ENCODE peak calls at places on chromosomes 6 and 20, in eight cellular contexts. One of them, this sample, is unnamed.

GRCh38 chr20:20530428-20531151 is 162.7 kb downstream of the INSM1 start:
- DNase-seq in tibial artery: no peak
- DNase-seq in lower lobe of right lung: no peak
- DNase-seq in psoas muscle: no peak
- DNase-seq in brain microvascular endothelial cell: no peak
- DNase-seq in breast epithelium: no peak
- DNase-seq in NB4: no peak
- DNase-seq in ovary: no peak
- DNase-seq in this sample: no peak

GRCh38 chr6:97203343-97203742 is 79.7 kb downstream of the MMS22L start:
- DNase-seq in tibial artery: no peak
- DNase-seq in lower lobe of right lung: no peak
- DNase-seq in psoas muscle: no peak
- DNase-seq in brain microvascular endothelial cell: no peak
- DNase-seq in breast epithelium: no peak
- DNase-seq in NB4: no peak
- DNase-seq in ovary: no peak
- DNase-seq in this sample: no peak

GRCh38 chr6:37111156-37111461 is 58.8 kb upstream of the PIM1 start:
- DNase-seq in tibial artery: no peak
- DNase-seq in lower lobe of right lung: no peak
- DNase-seq in psoas muscle: no peak
- DNase-seq in brain microvascular endothelial cell: no peak
- DNase-seq in breast epithelium: no peak
- DNase-seq in NB4: no peak
- DNase-seq in ovary: no peak
- DNase-seq in this sample: no peak

GRCh38 chr20:5688431-5688972 is 61.7 kb upstream of the SHLD1 start:
- DNase-seq in tibial artery: no peak
- DNase-seq in lower lobe of right lung: peak; percentile 81
- DNase-seq in psoas muscle: no peak
- DNase-seq in brain microvascular endothelial cell: no peak
- DNase-seq in breast epithelium: peak; percentile 22
- DNase-seq in NB4: peak; percentile 29
- DNase-seq in ovary: no peak
- DNase-seq in this sample: no peak

GRCh38 chr6:88855521-88856152 is 107.8 kb downstream of the RNGTT start:
- DNase-seq in tibial artery: no peak
- DNase-seq in lower lobe of right lung: no peak
- DNase-seq in psoas muscle: no peak
- DNase-seq in brain microvascular endothelial cell: no peak
- DNase-seq in breast epithelium: no peak
- DNase-seq in NB4: no peak
- DNase-seq in ovary: no peak
- DNase-seq in this sample: no peak

GRCh38 chr6:43926644-43927524 is 156.9 kb downstream of the VEGFA start:
- DNase-seq in tibial artery: peak; percentile 60
- DNase-seq in lower lobe of right lung: peak; percentile 57
- DNase-seq in psoas muscle: no peak
- DNase-seq in brain microvascular endothelial cell: peak; percentile 51
- DNase-seq in breast epithelium: no peak
- DNase-seq in NB4: peak; percentile 98
- DNase-seq in ovary: no peak
- DNase-seq in this sample: peak; percentile 70

GRCh38 chr20:63441777-63442493 is 30.5 kb downstream of the KCNQ2 start:
- DNase-seq in tibial artery: no peak
- DNase-seq in lower lobe of right lung: peak; percentile 58
- DNase-seq in psoas muscle: peak; percentile 71
- DNase-seq in brain microvascular endothelial cell: peak; percentile 34
- DNase-seq in breast epithelium: no peak
- DNase-seq in NB4: peak; percentile 66
- DNase-seq in ovary: no peak
- DNase-seq in this sample: no peak

GRCh38 chr6:286681-287499 is 5.4 kb upstream of the DUSP22 start:
- DNase-seq in tibial artery: no peak
- DNase-seq in lower lobe of right lung: no peak
- DNase-seq in psoas muscle: no peak
- DNase-seq in brain microvascular endothelial cell: no peak
- DNase-seq in breast epithelium: no peak
- DNase-seq in NB4: no peak
- DNase-seq in ovary: no peak
- DNase-seq in this sample: no peak

GRCh38 chr20:19251958-19252669 is 39.7 kb downstream of the SLC24A3 start:
- DNase-seq in tibial artery: no peak
- DNase-seq in lower lobe of right lung: no peak
- DNase-seq in psoas muscle: no peak
- DNase-seq in brain microvascular endothelial cell: no peak
- DNase-seq in breast epithelium: no peak
- DNase-seq in NB4: peak; percentile 78
- DNase-seq in ovary: no peak
- DNase-seq in this sample: no peak

GRCh38 chr6:36290668-36291620 is 21.1 kb downstream of the PNPLA1 start:
- DNase-seq in tibial artery: no peak
- DNase-seq in lower lobe of right lung: peak; percentile 59
- DNase-seq in psoas muscle: no peak
- DNase-seq in brain microvascular endothelial cell: peak; percentile 26
- DNase-seq in breast epithelium: no peak
- DNase-seq in NB4: peak; percentile 93
- DNase-seq in ovary: no peak
- DNase-seq in this sample: no peak

GRCh38 chr20:16143596-16143995 is 429.7 kb downstream of the KIF16B start:
- DNase-seq in tibial artery: no peak
- DNase-seq in lower lobe of right lung: no peak
- DNase-seq in psoas muscle: no peak
- DNase-seq in brain microvascular endothelial cell: no peak
- DNase-seq in breast epithelium: no peak
- DNase-seq in NB4: no peak
- DNase-seq in ovary: no peak
- DNase-seq in this sample: no peak

GRCh38 chr6:40962241-40962640 is 76.8 kb downstream of the UNC5CL start:
- DNase-seq in tibial artery: no peak
- DNase-seq in lower lobe of right lung: no peak
- DNase-seq in psoas muscle: no peak
- DNase-seq in brain microvascular endothelial cell: peak; percentile 73
- DNase-seq in breast epithelium: peak; percentile 19
- DNase-seq in NB4: peak; percentile 68
- DNase-seq in ovary: no peak
- DNase-seq in this sample: peak; percentile 80

GRCh38 chr20:46562373-46563169 is 12.1 kb upstream of the OCSTAMP start:
- DNase-seq in tibial artery: peak; percentile 85
- DNase-seq in lower lobe of right lung: peak; percentile 59
- DNase-seq in psoas muscle: peak; percentile 72
- DNase-seq in brain microvascular endothelial cell: peak; percentile 62
- DNase-seq in breast epithelium: peak; percentile 47
- DNase-seq in NB4: peak; percentile 81
- DNase-seq in ovary: peak; percentile 72
- DNase-seq in this sample: peak; percentile 5

GRCh38 chr6:151916680-151917164 is 109.2 kb downstream of the ESR1 start:
- DNase-seq in tibial artery: peak; percentile 53
- DNase-seq in lower lobe of right lung: no peak
- DNase-seq in psoas muscle: no peak
- DNase-seq in brain microvascular endothelial cell: peak; percentile 88
- DNase-seq in breast epithelium: peak; percentile 28
- DNase-seq in NB4: no peak
- DNase-seq in ovary: no peak
- DNase-seq in this sample: peak; percentile 16

DNA sequence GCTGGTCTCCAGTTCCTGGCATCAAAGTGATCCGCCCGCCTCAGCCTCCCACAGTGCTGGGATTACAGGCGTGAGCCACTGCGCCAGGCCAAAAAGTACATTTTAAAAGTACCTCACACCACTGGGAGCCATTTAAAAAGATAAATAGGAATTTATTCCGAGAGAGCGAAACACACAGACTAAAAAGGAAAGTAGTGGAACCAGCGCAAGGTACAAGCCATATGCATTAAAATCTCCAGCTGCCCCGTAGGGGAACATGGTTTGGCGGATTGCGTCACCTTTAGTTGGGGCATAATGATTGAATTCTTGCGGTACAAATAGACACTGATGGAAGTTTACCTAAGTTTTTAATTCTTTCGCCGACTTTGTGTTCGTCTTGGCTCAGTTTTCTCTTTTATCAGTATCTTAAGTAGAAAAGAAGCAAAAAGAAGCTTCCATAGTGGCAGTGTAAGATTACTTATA is 1.3 kb downstream of the RAD21L1 start:
- DNase-seq in tibial artery: no peak
- DNase-seq in lower lobe of right lung: no peak
- DNase-seq in psoas muscle: no peak
- DNase-seq in brain microvascular endothelial cell: no peak
- DNase-seq in breast epithelium: no peak
- DNase-seq in NB4: peak; percentile 52
- DNase-seq in ovary: no peak
- DNase-seq in this sample: no peak
- H3K4me3 ChIP-seq in tibial artery: no peak overlapping the region
- H3K4me3 ChIP-seq in lower lobe of right lung: peak overlapping the region; percentile 72
- H3K4me3 ChIP-seq in psoas muscle: peak overlapping the region; percentile 71
- H3K4me3 ChIP-seq in brain microvascular endothelial cell: no peak overlapping the region
- H3K4me3 ChIP-seq in breast epithelium: peak overlapping the region; percentile 68
- H3K4me3 ChIP-seq in NB4: no peak overlapping the region
- H3K4me3 ChIP-seq in ovary: no peak overlapping the region
- H3K4me3 ChIP-seq in this sample: no peak overlapping the region

GRCh38 chr6:16704706-16705402 is 56.4 kb downstream of the ATXN1 start:
- DNase-seq in tibial artery: no peak
- DNase-seq in lower lobe of right lung: no peak
- DNase-seq in psoas muscle: no peak
- DNase-seq in brain microvascular endothelial cell: peak; percentile 69
- DNase-seq in breast epithelium: no peak
- DNase-seq in NB4: peak; percentile 82
- DNase-seq in ovary: no peak
- DNase-seq in this sample: no peak
- H3K4me3 ChIP-seq in tibial artery: peak overlapping the region; percentile 44
- H3K4me3 ChIP-seq in lower lobe of right lung: no peak overlapping the region
- H3K4me3 ChIP-seq in psoas muscle: no peak overlapping the region
- H3K4me3 ChIP-seq in brain microvascular endothelial cell: no peak overlapping the region
- H3K4me3 ChIP-seq in breast epithelium: peak overlapping the region; percentile 37
- H3K4me3 ChIP-seq in NB4: no peak overlapping the region
- H3K4me3 ChIP-seq in ovary: peak overlapping the region; percentile 28
- H3K4me3 ChIP-seq in this sample: no peak overlapping the region

DNA sequence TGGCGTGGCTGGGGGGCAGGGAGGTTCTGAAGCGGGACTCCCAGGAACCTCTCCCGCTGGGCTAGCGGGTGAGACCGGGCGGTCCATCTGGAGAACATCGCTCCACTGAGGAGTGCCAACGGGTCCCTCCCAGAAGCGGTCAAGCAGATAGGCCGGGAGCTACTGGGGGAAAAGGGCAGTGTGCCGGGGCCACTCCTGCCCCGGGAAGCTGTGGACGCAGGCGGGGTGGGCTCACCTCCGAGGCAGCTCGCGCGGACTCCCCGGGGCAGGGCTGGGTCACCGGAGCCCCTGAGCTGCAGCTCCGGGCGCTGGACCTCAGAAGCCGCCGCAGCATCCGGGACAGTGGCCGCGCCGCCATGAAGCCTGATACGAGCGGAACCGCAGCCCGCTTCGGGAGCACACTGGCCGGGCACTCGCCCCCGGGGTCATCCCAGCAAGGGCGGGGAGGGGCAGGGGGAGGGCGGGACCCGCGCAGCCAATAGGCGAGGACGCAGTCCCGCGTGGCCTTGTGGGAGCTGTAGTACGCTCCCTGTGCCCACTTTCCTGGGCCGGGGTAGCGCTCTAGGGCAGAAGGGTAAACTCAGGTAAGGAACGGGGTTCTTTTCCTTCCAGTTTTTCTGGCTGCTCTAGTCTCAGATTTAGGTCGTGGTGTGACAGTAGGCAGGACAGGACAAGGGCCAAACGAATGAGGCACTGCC is at the start of gene MOCS1:
- DNase-seq in tibial artery: peak; percentile 90
- DNase-seq in lower lobe of right lung: peak; percentile 87
- DNase-seq in psoas muscle: peak; percentile 94
- DNase-seq in brain microvascular endothelial cell: peak; percentile 40
- DNase-seq in breast epithelium: peak; percentile 54
- DNase-seq in NB4: no peak
- DNase-seq in ovary: peak; percentile 86
- DNase-seq in this sample: no peak
- H3K4me3 ChIP-seq in tibial artery: peak within 1 kb of the TSS; percentile 95
- H3K4me3 ChIP-seq in lower lobe of right lung: peak within 1 kb of the TSS; percentile 85
- H3K4me3 ChIP-seq in psoas muscle: peak within 1 kb of the TSS; percentile 88
- H3K4me3 ChIP-seq in brain microvascular endothelial cell: peak within 1 kb of the TSS; percentile 74
- H3K4me3 ChIP-seq in breast epithelium: peak within 1 kb of the TSS; percentile 75
- H3K4me3 ChIP-seq in NB4: no peak within 1 kb of the TSS
- H3K4me3 ChIP-seq in ovary: peak within 1 kb of the TSS; percentile 86
- H3K4me3 ChIP-seq in this sample: peak within 1 kb of the TSS; percentile 71

GRCh38 chr6:6712979-6713514 is 124.5 kb downstream of the LY86 start:
- DNase-seq in tibial artery: no peak
- DNase-seq in lower lobe of right lung: peak; percentile 63
- DNase-seq in psoas muscle: no peak
- DNase-seq in brain microvascular endothelial cell: no peak
- DNase-seq in breast epithelium: no peak
- DNase-seq in NB4: peak; percentile 95
- DNase-seq in ovary: no peak
- DNase-seq in this sample: no peak

GRCh38 chr6:6715465-6715864 is 126.9 kb downstream of the LY86 start:
- DNase-seq in tibial artery: no peak
- DNase-seq in lower lobe of right lung: no peak
- DNase-seq in psoas muscle: no peak
- DNase-seq in brain microvascular endothelial cell: no peak
- DNase-seq in breast epithelium: no peak
- DNase-seq in NB4: no peak
- DNase-seq in ovary: no peak
- DNase-seq in this sample: no peak

GRCh38 chr6:6713660-6714446 is 125.3 kb downstream of the LY86 start:
- DNase-seq in tibial artery: no peak
- DNase-seq in lower lobe of right lung: no peak
- DNase-seq in psoas muscle: no peak
- DNase-seq in brain microvascular endothelial cell: peak; percentile 58
- DNase-seq in breast epithelium: no peak
- DNase-seq in NB4: peak; percentile 72
- DNase-seq in ovary: no peak
- DNase-seq in this sample: no peak

GRCh38 chr6:6712258-6712978 is 123.9 kb downstream of the LY86 start:
- DNase-seq in tibial artery: no peak
- DNase-seq in lower lobe of right lung: peak; percentile 64
- DNase-seq in psoas muscle: no peak
- DNase-seq in brain microvascular endothelial cell: peak; percentile 73
- DNase-seq in breast epithelium: no peak
- DNase-seq in NB4: peak; percentile 97
- DNase-seq in ovary: no peak
- DNase-seq in this sample: peak; percentile 68

DNA sequence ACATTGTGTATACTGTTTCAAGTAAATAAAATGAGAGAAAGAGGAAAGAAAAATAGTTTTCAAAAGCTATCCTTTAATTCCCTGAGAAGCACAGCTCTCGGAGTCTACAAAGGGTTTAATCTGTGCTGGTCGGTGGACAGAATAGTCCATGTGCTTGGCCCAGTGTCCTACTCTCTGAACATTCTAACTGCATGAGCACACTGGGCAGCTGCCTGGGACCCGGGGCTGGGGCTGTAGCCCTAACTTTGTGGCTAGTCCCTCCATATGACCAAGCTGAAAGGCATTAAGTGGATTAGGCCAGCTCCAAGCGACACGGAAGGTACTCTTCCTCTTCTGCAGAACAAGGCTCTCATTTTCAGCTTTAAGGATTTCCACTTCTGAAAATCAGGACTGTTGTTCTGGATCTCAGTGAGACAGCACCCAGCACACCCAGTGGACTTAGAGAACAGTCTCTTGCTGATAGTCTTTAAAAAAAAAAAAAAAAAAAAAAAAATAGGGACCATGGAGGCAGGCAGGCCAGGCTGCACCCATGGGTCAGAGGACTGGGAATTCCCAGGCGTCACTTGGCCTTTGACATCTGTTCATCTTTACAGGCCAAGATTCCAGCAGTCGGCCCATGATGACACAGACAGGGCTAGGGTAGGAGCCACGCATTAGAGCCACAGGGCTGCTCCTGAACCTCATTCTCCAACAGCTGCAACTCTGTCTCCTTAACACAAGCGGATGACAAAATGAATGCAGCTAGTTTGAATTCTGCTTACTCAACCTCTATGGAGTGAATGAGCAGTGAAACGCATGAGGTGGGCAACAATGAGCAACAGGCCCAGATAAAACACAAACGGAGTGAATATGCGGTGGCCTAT is 126.2 kb downstream of the LY86 start:
- DNase-seq in tibial artery: no peak
- DNase-seq in lower lobe of right lung: no peak
- DNase-seq in psoas muscle: no peak
- DNase-seq in brain microvascular endothelial cell: no peak
- DNase-seq in breast epithelium: no peak
- DNase-seq in NB4: no peak
- DNase-seq in ovary: no peak
- DNase-seq in this sample: no peak
- H3K4me3 ChIP-seq in tibial artery: no peak overlapping the region
- H3K4me3 ChIP-seq in lower lobe of right lung: no peak overlapping the region
- H3K4me3 ChIP-seq in psoas muscle: no peak overlapping the region
- H3K4me3 ChIP-seq in brain microvascular endothelial cell: no peak overlapping the region
- H3K4me3 ChIP-seq in breast epithelium: no peak overlapping the region
- H3K4me3 ChIP-seq in NB4: no peak overlapping the region
- H3K4me3 ChIP-seq in ovary: no peak overlapping the region
- H3K4me3 ChIP-seq in this sample: no peak overlapping the region